ENCODE peak calls at places on chromosomes 4 and X, in five cellular contexts. I is OCI-LY7; A is stimulated activated CD4-positive, alpha-beta T cell treated with anti-CD3 and anti-CD28 coated beads, Interleukin-4, amount 100 ng/mL, for 4 hours; D is T follicular helper cell; U is endothelial cell. V is an unnamed sample.

GRCh38 chr4:2135083-2135482 is 76.0 kb downstream of the NAT8L start:
- DNase-seq in I (no peak), A (no peak), D (no peak), U (no peak), V (no peak)

GRCh38 chr4:71095141-71095939 is 101.9 kb downstream of the DCK start:
- DNase-seq in I (no peak), A (no peak), D (no peak), U (no peak), V (no peak)

GRCh38 chr4:108060164-108060563 is 70.5 kb downstream of the HADH start:
- DNase-seq in I (no peak), A (no peak), D (no peak), U (peak; percentile 14), V (peak; percentile 44)

GRCh38 chr4:70236125-70236524 is 6.3 kb upstream of the CSN3 start:
- DNase-seq in I (no peak), A (no peak), D (no peak), U (no peak), V (no peak)

GRCh38 chrX:9369802-9370291 is 95.0 kb upstream of the TBL1X start:
- DNase-seq in I (no peak), A (no peak), D (no peak), U (no peak), V (no peak)

GRCh38 chrX:139936259-139936658 is 3.4 kb upstream of the ATP11C start:
- DNase-seq in I (peak; percentile 47), A (no peak), D (no peak), U (no peak), V (no peak)

GRCh38 chr4:3525532-3526430 is 6.4 kb downstream of the LRPAP1 start:
- DNase-seq in I (no peak), A (no peak), D (no peak), U (peak; percentile 3), V (no peak)

GRCh38 chr4:2256156-2256731 is 5.7 kb downstream of the MXD4 start:
- DNase-seq in I (no peak), A (no peak), D (no peak), U (peak; percentile 2), V (no peak)

GRCh38 chr4:169366821-169367220 is 96.1 kb upstream of the SH3RF1 start:
- DNase-seq in I (no peak), A (no peak), D (no peak), U (no peak), V (no peak)

GRCh38 chrX:134688839-134689238 is 30.6 kb upstream of the PLAC1 start:
- DNase-seq in I (no peak), A (no peak), D (no peak), U (no peak), V (no peak)

GRCh38 chrX:43559643-43560042 is 96.5 kb upstream of the MAOA start:
- DNase-seq in I (peak; percentile 61), A (peak; percentile 0), D (peak; percentile 8), U (peak; percentile 48), V (peak; percentile 7)

GRCh38 chr4:139873111-139873866 is 207.7 kb downstream of the MGST2 start:
- DNase-seq in I (no peak), A (no peak), D (no peak), U (no peak), V (peak; percentile 26)

GRCh38 chrX:70479970-70480659 is 35.5 kb downstream of the DLG3 start:
- DNase-seq in I (no peak), A (no peak), D (no peak), U (no peak), V (no peak)

GRCh38 chrX:24392709-24393108 is 32.3 kb downstream of the SUPT20HL1 start:
- DNase-seq in I (no peak), A (no peak), D (no peak), U (no peak), V (peak; percentile 23)

GRCh38 chrX:50874878-50875277 is 35.7 kb upstream of the BMP15 start:
- DNase-seq in I (no peak), A (no peak), D (no peak), U (no peak), V (no peak)

GRCh38 chr4:135124196-135124595 is 922.6 kb upstream of the PABPC4L start:
- DNase-seq in I (no peak), A (no peak), D (no peak), U (no peak), V (no peak)

GRCh38 chr4:153222790-153223417 is 18.7 kb downstream of the TRIM2 start:
- DNase-seq in I (no peak), A (peak; percentile 17), D (no peak), U (peak; percentile 57), V (peak; percentile 77)

GRCh38 chr4:1752284-1753041 is 31.1 kb downstream of the TACC3 start:
- DNase-seq in I (no peak), A (no peak), D (no peak), U (no peak), V (no peak)

GRCh38 chr4:53507671-53508286 is 83.5 kb downstream of the LNX1 start:
- DNase-seq in I (no peak), A (no peak), D (no peak), U (no peak), V (no peak)

GRCh38 chrX:57044226-57044625 is 48.9 kb upstream of the SPIN3 start:
- DNase-seq in I (no peak), A (no peak), D (no peak), U (no peak), V (no peak)

GRCh38 chr4:55949480-55949802 is 696 bp downstream of the CEP135 start:
- DNase-seq in I (no peak), A (no peak), D (no peak), U (no peak), V (no peak)

GRCh38 chr4:151777471-151777870 is 16.7 kb upstream of the GATB start:
- DNase-seq in I (no peak), A (no peak), D (no peak), U (no peak), V (no peak)

GRCh38 chr4:83252782-83253405 is 31.7 kb downstream of the COQ2 start:
- DNase-seq in I (peak; percentile 86), A (peak; percentile 49), D (peak; percentile 64), U (peak; percentile 81), V (peak; percentile 69)

GRCh38 chr4:43113196-43113595 is 220.7 kb downstream of the GRXCR1 start:
- DNase-seq in I (no peak), A (no peak), D (no peak), U (no peak), V (no peak)

GRCh38 chr4:791201-791865 is 34.6 kb downstream of the CPLX1 start:
- DNase-seq in I (no peak), A (no peak), D (no peak), U (no peak), V (no peak)

V was measured in AG20443.